ENCODE peak calls at places on chromosomes 6 and 20, in nine cellular contexts. R, K, Q, J, V, L, D, S and W are unnamed samples.

GRCh38 chr6:121522771-121523386 is 87.4 kb downstream of the GJA1 start:
- DNase-seq in R (peak), K (no peak), Q (peak), J (peak), V (no peak), L (no peak), D (peak), S (no peak), W (no peak)

GRCh38 chr20:63536997-63537524 is at the start of gene PTK6:
- DNase-seq in R (no peak), K (peak), Q (no peak), J (no peak), V (peak), L (peak), D (no peak), S (no peak), W (no peak)

GRCh38 chr20:46013826-46014516 is 5.3 kb downstream of the MMP9 start:
- DNase-seq in R (peak), K (peak), Q (no peak), J (peak), V (peak), L (peak), D (peak), S (no peak), W (peak)

GRCh38 chr20:38278763-38279162 is 18.2 kb upstream of the KIAA1755 start:
- DNase-seq in R (no peak), K (no peak), Q (no peak), J (no peak), V (no peak), L (no peak), D (no peak), S (no peak), W (no peak)

GRCh38 chr20:47784256-47784598 is 1.1 kb downstream of the SULF2 start:
- DNase-seq in R (no peak), K (no peak), Q (no peak), J (no peak), V (no peak), L (no peak), D (no peak), S (no peak), W (no peak)

GRCh38 chr6:131792091-131792496 is 15.7 kb upstream of the ENPP1 start:
- DNase-seq in R (no peak), K (peak), Q (no peak), J (no peak), V (no peak), L (no peak), D (peak), S (no peak), W (peak)

GRCh38 chr6:11595903-11596302 is 58.4 kb downstream of the TMEM170B start:
- DNase-seq in R (no peak), K (no peak), Q (no peak), J (peak), V (peak), L (no peak), D (no peak), S (no peak), W (peak)

GRCh38 chr6:165662041-165662491 is 975 bp downstream of the PDE10A start:
- DNase-seq in R (peak), K (peak), Q (no peak), J (peak), V (no peak), L (no peak), D (peak), S (no peak), W (peak)

GRCh38 chr6:145732788-145733187 is 2.5 kb downstream of the EPM2A start:
- DNase-seq in R (no peak), K (no peak), Q (no peak), J (no peak), V (no peak), L (no peak), D (no peak), S (no peak), W (no peak)

GRCh38 chr6:146901940-146902816 is 302.0 kb upstream of the STXBP5 start:
- DNase-seq in R (peak), K (peak), Q (no peak), J (peak), V (no peak), L (no peak), D (peak), S (no peak), W (no peak)

GRCh38 chr6:137722749-137723272 is 144.2 kb upstream of the TNFAIP3 start:
- DNase-seq in R (no peak), K (no peak), Q (no peak), J (no peak), V (peak), L (no peak), D (no peak), S (no peak), W (peak)

GRCh38 chr6:151313060-151313459 is 73.3 kb downstream of the AKAP12 start:
- DNase-seq in R (no peak), K (no peak), Q (no peak), J (peak), V (no peak), L (no peak), D (no peak), S (no peak), W (peak)

GRCh38 chr6:151254451-151255081 is 14.8 kb downstream of the AKAP12 start:
- DNase-seq in R (peak), K (peak), Q (no peak), J (peak), V (no peak), L (no peak), D (peak), S (no peak), W (peak)

GRCh38 chr6:116366740-116367275 is 3.9 kb upstream of the DSE start:
- DNase-seq in R (no peak), K (peak), Q (no peak), J (no peak), V (no peak), L (no peak), D (no peak), S (no peak), W (no peak)

GRCh38 chr6:154752015-154752414 is 18.8 kb downstream of the SCAF8 start:
- DNase-seq in R (no peak), K (no peak), Q (no peak), J (no peak), V (no peak), L (no peak), D (no peak), S (no peak), W (no peak)

DNA sequence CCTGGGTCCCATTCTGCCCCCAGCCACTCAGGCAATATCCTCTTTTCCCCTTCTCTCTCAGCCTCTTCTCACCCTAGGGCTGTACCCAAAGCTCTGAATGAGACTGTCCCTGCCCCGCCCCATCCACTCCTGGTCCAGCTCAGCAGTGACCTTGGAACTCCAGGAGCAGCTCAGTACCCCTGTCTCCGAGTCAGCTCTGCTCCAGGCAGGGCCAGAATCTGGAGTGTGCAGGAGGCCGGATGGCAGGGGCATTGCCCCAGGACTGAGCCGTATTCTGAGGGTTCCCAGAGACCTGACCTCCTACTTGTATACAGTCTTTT is 2.0 kb upstream of the RAET1G start:
- DNase-seq in R (no peak), K (no peak), Q (no peak), J (no peak), V (no peak), L (no peak), D (no peak), S (no peak), W (no peak)
- H3K4me3 ChIP-seq in R (peak), K (no peak), Q (no peak), J (no peak), V (no peak), L (no peak), D (no peak), S (no peak), W (no peak)

GRCh38 chr20:50992733-50993457 is 30.0 kb downstream of the KCNG1 start:
- DNase-seq in R (peak), K (peak), Q (no peak), J (peak), V (peak), L (no peak), D (peak), S (peak), W (peak)

GRCh38 chr20:50992336-50992732 is 30.6 kb downstream of the KCNG1 start:
- DNase-seq in R (no peak), K (peak), Q (no peak), J (no peak), V (no peak), L (no peak), D (no peak), S (peak), W (no peak)

GRCh38 chr20:50991076-50991475 is 31.8 kb downstream of the KCNG1 start:
- DNase-seq in R (no peak), K (peak), Q (no peak), J (no peak), V (no peak), L (no peak), D (peak), S (no peak), W (no peak)

GRCh38 chr20:50982372-50982771 is 23.8 kb downstream of the MOCS3 start:
- DNase-seq in R (peak), K (peak), Q (peak), J (peak), V (no peak), L (no peak), D (peak), S (peak), W (peak)

GRCh38 chr20:50987493-50988210 is 29.0 kb downstream of the MOCS3 start:
- DNase-seq in R (peak), K (peak), Q (peak), J (peak), V (peak), L (peak), D (peak), S (peak), W (peak)
- H3K4me3 ChIP-seq in R (peak), K (no peak), Q (no peak), J (no peak), V (no peak), L (no peak), D (peak), S (no peak), W (no peak)

DNA sequence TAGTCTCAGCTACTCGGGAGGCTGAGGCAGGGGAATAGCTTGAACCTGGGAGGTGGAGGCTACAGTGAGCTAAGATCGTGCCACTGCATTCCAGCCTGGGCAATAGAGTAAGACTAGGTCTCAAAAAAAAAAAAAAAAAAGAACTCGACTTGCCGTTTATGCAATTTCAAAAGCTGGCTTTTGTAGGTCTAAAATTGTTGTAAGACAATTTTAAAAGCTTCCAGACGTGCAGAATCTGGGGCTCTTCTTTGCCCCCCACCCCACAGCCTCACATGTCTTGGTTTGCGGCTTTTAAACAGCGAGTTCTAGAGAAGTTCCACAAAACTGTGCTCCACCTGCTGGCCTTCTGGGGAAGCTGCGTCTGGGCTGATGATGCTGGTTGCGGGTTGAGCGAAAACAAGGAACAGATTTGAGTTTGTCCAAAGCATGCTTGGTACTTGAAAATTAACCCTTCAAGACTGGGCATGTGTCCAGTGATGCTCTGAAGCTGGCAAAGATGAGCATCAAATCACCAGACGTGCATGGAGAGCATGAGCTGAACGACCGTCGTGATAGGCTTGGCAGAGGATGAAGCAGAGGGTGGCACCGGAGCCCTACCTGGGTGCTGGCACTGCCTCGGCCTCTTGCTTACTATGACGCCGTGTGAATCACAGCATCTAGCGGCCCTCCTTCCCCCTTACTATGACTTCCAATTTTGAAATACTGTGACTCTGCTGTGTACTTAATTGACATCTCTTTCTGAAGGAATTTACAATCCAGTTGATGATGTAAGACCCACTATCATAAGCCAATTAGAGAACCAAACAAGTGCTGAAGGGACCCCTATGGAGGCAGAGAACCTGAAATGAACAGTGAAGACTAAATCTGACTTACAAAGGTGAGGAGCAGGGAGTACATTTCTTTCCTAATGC is 171.4 kb downstream of the GMPR start:
- DNase-seq in R (peak), K (peak), Q (peak), J (peak), V (peak), L (peak), D (peak), S (peak), W (peak)
- H3K4me3 ChIP-seq in R (peak), K (no peak), Q (no peak), J (no peak), V (no peak), L (no peak), D (peak), S (no peak), W (no peak)

GRCh38 chr6:14638932-14639875 is 521.6 kb downstream of the CD83 start:
- DNase-seq in R (no peak), K (peak), Q (peak), J (peak), V (peak), L (no peak), D (peak), S (no peak), W (peak)

GRCh38 chr6:14642106-14642505 is 524.5 kb downstream of the CD83 start:
- DNase-seq in R (no peak), K (no peak), Q (no peak), J (no peak), V (no peak), L (no peak), D (no peak), S (no peak), W (no peak)

GRCh38 chr6:14641401-14641800 is 523.8 kb downstream of the CD83 start:
- DNase-seq in R (no peak), K (no peak), Q (no peak), J (no peak), V (no peak), L (no peak), D (no peak), S (no peak), W (no peak)

GRCh38 chr6:14639983-14640599 is 522.5 kb downstream of the CD83 start:
- DNase-seq in R (no peak), K (no peak), Q (no peak), J (no peak), V (no peak), L (no peak), D (no peak), S (no peak), W (no peak)

DNA sequence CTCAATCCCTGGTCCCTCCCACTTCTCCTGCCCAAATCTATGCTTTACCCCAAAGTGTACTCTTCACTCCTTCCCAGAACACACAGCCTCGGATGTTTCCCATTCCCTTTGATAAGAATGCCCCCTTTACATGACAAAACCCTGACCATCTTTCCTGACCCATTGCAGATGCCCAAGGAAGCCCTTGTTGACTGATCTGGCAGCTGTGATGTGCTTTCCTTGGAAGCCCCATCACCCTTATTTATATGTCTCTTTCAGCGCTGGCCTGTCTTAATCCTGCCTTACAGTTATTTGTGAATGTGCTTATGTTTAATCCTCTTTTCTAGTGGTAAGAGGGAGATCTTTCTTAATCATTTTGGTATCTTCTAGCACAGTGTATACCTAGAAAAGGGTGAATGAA is 523.1 kb downstream of the CD83 start:
- DNase-seq in R (no peak), K (no peak), Q (no peak), J (no peak), V (no peak), L (no peak), D (no peak), S (no peak), W (no peak)
- H3K4me3 ChIP-seq in R (no peak), K (no peak), Q (no peak), J (no peak), V (no peak), L (no peak), D (no peak), S (no peak), W (no peak)

GRCh38 chr6:133889557-133890301 is 816 bp downstream of the TCF21 start:
- DNase-seq in R (peak), K (no peak), Q (no peak), J (peak), V (no peak), L (no peak), D (peak), S (no peak), W (peak)
- H3K4me3 ChIP-seq in R (peak), K (no peak), Q (peak), J (peak), V (no peak), L (no peak), D (peak), S (peak), W (peak)

DNA sequence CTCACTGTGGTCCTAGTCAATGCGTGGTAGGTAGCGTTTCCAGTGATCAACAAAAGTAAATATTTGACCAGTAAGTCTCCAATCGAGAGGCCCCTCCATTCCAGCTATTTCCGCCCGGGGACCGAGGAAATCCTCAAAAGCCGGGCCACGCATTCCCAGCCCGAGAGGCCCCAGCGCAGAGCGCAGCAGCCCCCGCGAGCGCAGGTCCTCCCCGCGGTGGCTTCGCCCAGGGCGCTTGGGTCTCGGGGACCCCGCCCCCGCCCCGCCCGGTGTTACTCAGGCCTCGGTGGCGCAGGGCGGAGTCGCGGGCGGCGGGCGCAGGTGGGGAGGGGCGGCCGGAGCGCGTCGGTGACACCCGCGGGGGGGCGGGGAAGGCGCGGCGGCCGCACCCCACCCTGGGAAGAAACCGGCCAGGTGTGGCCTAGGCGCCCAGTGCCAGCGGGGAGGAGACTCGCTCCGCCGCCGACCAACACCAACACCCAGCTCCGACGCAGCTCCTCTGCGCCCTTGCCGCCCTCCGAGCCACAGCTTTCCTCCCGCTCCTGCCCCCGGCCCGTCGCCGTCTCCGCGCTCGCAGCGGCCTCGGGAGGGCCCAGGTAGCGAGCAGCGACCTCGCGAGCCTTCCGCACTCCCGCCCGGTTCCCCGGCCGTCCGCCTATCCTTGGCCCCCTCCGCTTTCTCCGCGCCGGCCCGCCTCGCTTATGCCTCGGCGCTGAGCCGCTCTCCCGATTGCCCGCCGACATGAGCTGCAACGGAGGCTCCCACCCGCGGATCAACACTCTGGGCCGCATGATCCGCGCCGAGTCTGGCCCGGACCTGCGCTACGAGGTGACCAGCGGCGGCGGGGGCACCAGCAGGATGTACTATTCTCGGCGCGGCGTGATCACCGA is at the start of gene DSP:
- DNase-seq in R (peak), K (peak), Q (no peak), J (no peak), V (peak), L (no peak), D (peak), S (peak), W (peak)
- H3K4me3 ChIP-seq in R (peak), K (peak), Q (peak), J (peak), V (peak), L (peak), D (peak), S (peak), W (peak)

GRCh38 chr6:31727717-31728671 is 1.1 kb downstream of the DDAH2 start:
- DNase-seq in R (no peak), K (no peak), Q (no peak), J (no peak), V (peak), L (no peak), D (peak), S (no peak), W (no peak)
- H3K4me3 ChIP-seq in R (peak), K (no peak), Q (peak), J (peak), V (no peak), L (no peak), D (peak), S (peak), W (peak)

GRCh38 chr6:28446818-28447511 is 3.7 kb upstream of the ZSCAN23 start:
- DNase-seq in R (peak), K (no peak), Q (peak), J (peak), V (no peak), L (no peak), D (peak), S (no peak), W (peak)
- H3K4me3 ChIP-seq in R (peak), K (peak), Q (peak), J (peak), V (peak), L (no peak), D (peak), S (no peak), W (peak)

DNA sequence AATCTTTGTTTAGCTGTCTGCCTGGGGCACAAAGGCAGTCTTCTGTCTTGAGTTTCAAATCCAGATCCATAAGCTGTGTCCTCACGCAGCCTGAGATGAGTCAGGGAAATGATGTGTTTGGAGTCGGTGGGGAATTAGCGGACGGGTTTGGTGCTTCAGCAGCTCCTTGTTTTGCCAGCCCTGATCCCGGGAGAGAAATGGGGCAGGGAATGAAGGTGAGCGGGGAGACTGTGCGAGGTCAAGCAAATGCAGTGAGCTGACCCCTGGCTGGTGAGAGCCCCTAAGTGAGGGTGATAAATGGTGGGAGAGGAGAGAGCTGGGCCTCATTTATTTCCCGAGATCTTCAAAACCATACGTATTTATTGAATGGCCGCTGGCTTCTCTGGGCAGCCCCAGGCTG is 21.6 kb downstream of the DUSP22 start:
- DNase-seq in R (no peak), K (no peak), Q (no peak), J (no peak), V (no peak), L (no peak), D (no peak), S (no peak), W (no peak)
- H3K4me3 ChIP-seq in R (no peak), K (no peak), Q (no peak), J (no peak), V (no peak), L (no peak), D (no peak), S (no peak), W (no peak)

DNA sequence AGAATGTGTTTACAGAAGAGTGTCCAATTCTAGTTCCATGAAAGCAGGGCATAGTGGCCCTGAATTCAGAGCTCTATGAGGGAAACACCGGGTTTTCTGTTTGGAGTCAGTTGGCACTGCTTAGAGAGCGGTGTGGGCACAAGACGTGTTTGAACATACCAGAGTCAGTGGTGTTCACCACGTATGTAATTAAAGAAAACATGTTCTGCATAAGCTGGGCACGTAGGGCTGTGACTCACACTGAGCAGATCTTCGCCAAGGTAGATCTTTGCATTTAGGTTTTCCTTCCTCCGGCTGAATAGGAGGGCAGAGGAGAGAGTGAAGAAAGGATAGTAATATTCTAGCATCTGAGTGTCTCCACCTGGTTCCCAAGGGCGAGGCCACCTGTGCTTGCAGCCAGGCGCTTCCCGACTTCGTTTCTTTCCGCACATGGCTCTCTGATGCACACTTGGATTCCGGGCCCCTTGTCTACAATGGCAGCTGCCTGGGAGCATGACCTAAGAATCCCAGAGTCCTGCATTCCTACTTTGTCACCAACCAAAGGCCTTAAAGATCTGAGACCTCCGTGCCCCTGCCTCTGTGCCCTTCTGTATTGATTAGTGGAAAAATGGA is 136.2 kb downstream of the ERMARD start:
- DNase-seq in R (no peak), K (peak), Q (no peak), J (no peak), V (no peak), L (no peak), D (no peak), S (no peak), W (no peak)
- H3K4me3 ChIP-seq in R (no peak), K (no peak), Q (no peak), J (no peak), V (no peak), L (no peak), D (no peak), S (no peak), W (no peak)